ENCODE peak calls at places on chromosomes 1 and 21, in six cellular contexts. One of them, this sample, is unnamed.

GRCh38 chr1:150484861-150485260 is 2.4 kb upstream of the TARS2 start:
- DNase-seq in K562: peak; percentile 83
- DNase-seq in HepG2: peak; percentile 35
- DNase-seq in GM12878: no peak
- DNase-seq in H1: no peak
- DNase-seq in HCT116: no peak
- DNase-seq in this sample: no peak

GRCh38 chr1:18154431-18155194 is 47.0 kb downstream of the IGSF21 start:
- DNase-seq in K562: no peak
- DNase-seq in H1: no peak
- DNase-seq in GM12878: no peak
- DNase-seq in HepG2: no peak
- DNase-seq in HCT116: no peak
- DNase-seq in this sample: no peak

GRCh38 chr1:21956720-21957552 is 19.8 kb upstream of the HSPG2 start:
- DNase-seq in K562: peak; percentile 45
- DNase-seq in GM12878: no peak
- DNase-seq in HCT116: no peak
- DNase-seq in HepG2: no peak
- DNase-seq in H1: no peak
- DNase-seq in this sample: no peak

GRCh38 chr1:212928323-212929281 is 21.7 kb upstream of the VASH2 start:
- DNase-seq in HCT116: no peak
- DNase-seq in HepG2: no peak
- DNase-seq in H1: no peak
- DNase-seq in K562: no peak
- DNase-seq in GM12878: peak; percentile 65
- DNase-seq in this sample: peak; percentile 94

GRCh38 chr1:147794570-147794969 is 34.2 kb upstream of the GJA5 start:
- DNase-seq in GM12878: no peak
- DNase-seq in H1: no peak
- DNase-seq in HepG2: no peak
- DNase-seq in HCT116: no peak
- DNase-seq in K562: no peak
- DNase-seq in this sample: no peak

GRCh38 chr21:32884062-32884461 is 112.5 kb upstream of the PAXBP1 start:
- DNase-seq in HepG2: no peak
- DNase-seq in K562: peak; percentile 33
- DNase-seq in HCT116: peak; percentile 0
- DNase-seq in H1: no peak
- DNase-seq in GM12878: no peak
- DNase-seq in this sample: no peak

GRCh38 chr1:235883261-235883927 is 16.7 kb upstream of the LYST start:
- DNase-seq in GM12878: peak; percentile 76
- DNase-seq in K562: no peak
- DNase-seq in HepG2: no peak
- DNase-seq in H1: no peak
- DNase-seq in HCT116: no peak
- DNase-seq in this sample: no peak

GRCh38 chr1:98001764-98002163 is 80.9 kb upstream of the DPYD start:
- DNase-seq in H1: no peak
- DNase-seq in K562: no peak
- DNase-seq in GM12878: no peak
- DNase-seq in HepG2: no peak
- DNase-seq in HCT116: no peak
- DNase-seq in this sample: no peak

GRCh38 chr1:29052100-29052499 is 71.6 kb downstream of the TMEM200B start:
- DNase-seq in GM12878: no peak
- DNase-seq in HCT116: no peak
- DNase-seq in K562: no peak
- DNase-seq in H1: no peak
- DNase-seq in HepG2: no peak
- DNase-seq in this sample: no peak

GRCh38 chr21:38544681-38545080 is 46.4 kb upstream of the ERG start:
- DNase-seq in GM12878: no peak
- DNase-seq in H1: no peak
- DNase-seq in HepG2: no peak
- DNase-seq in K562: no peak
- DNase-seq in HCT116: no peak
- DNase-seq in this sample: no peak

GRCh38 chr1:30798389-30798951 is 40.9 kb upstream of the LAPTM5 start:
- DNase-seq in H1: no peak
- DNase-seq in HepG2: no peak
- DNase-seq in GM12878: no peak
- DNase-seq in HCT116: no peak
- DNase-seq in K562: no peak
- DNase-seq in this sample: no peak

DNA sequence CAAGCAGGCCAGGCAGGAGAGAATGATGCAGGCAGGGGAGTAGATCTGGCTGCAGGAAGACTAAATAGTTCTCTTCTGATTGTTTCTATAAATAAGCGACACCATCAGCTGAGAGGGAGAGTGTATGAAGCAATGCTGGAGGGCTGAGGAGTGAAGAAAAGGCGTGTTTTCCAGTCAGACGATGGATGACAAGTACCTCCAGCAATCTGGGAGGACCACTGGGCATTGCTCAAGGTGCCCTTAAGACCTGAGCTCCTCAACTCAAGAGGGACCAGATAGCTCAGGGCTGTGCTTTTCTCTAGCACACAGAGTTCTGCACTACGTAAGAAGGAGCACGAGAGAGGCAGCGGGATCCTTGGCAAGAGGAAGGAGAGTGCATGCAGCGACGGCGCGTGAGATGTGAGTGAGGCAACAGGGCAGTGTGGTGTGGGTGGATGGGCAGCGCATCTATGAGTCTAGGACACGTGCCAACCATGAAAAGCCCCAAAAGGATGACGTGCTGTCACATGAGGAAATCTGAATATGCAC is 36.0 kb downstream of the PABPC4 start:
- DNase-seq in HepG2: no peak
- DNase-seq in GM12878: no peak
- DNase-seq in K562: no peak
- DNase-seq in H1: no peak
- DNase-seq in HCT116: no peak
- DNase-seq in this sample: no peak
- H3K9ac ChIP-seq in HepG2: no peak overlapping the region
- H3K9ac ChIP-seq in GM12878: no peak overlapping the region
- H3K9ac ChIP-seq in K562: peak overlapping the region; percentile 52
- H3K9ac ChIP-seq in H1: no peak overlapping the region
- H3K9ac ChIP-seq in HCT116: no peak overlapping the region
- H3K9ac ChIP-seq in this sample: no peak overlapping the region

GRCh38 chr1:25031966-25032667 is 102.0 kb upstream of the RUNX3 start:
- DNase-seq in K562: no peak
- DNase-seq in GM12878: peak; percentile 94
- DNase-seq in HepG2: no peak
- DNase-seq in HCT116: no peak
- DNase-seq in H1: no peak
- DNase-seq in this sample: no peak

GRCh38 chr1:25030674-25031589 is 100.9 kb upstream of the RUNX3 start:
- DNase-seq in HepG2: no peak
- DNase-seq in K562: no peak
- DNase-seq in H1: no peak
- DNase-seq in HCT116: no peak
- DNase-seq in GM12878: peak; percentile 91
- DNase-seq in this sample: no peak

GRCh38 chr1:25033828-25034451 is 103.9 kb upstream of the RUNX3 start:
- DNase-seq in HCT116: no peak
- DNase-seq in GM12878: no peak
- DNase-seq in H1: no peak
- DNase-seq in HepG2: no peak
- DNase-seq in K562: no peak
- DNase-seq in this sample: no peak

GRCh38 chr1:25033030-25033827 is 103.2 kb upstream of the RUNX3 start:
- DNase-seq in HCT116: no peak
- DNase-seq in GM12878: no peak
- DNase-seq in H1: no peak
- DNase-seq in HepG2: no peak
- DNase-seq in K562: no peak
- DNase-seq in this sample: no peak

GRCh38 chr1:25031601-25031965 is 101.5 kb upstream of the RUNX3 start:
- DNase-seq in HCT116: no peak
- DNase-seq in HepG2: no peak
- DNase-seq in K562: no peak
- DNase-seq in H1: no peak
- DNase-seq in GM12878: no peak
- DNase-seq in this sample: no peak
- TF ChIP-seq ZNF274 in HCT116: no peak
- TF ChIP-seq ZNF274 in HepG2: no peak
- TF ChIP-seq ZNF274 in K562: no peak
- TF ChIP-seq ZNF274 in H1: no peak
- TF ChIP-seq ZNF274 in GM12878: no peak
- TF ChIP-seq ZNF274 in this sample: no peak

GRCh38 chr1:208977861-208978260 is 605.7 kb upstream of the CAMK1G start:
- DNase-seq in H1: no peak
- DNase-seq in HCT116: no peak
- DNase-seq in HepG2: no peak
- DNase-seq in K562: no peak
- DNase-seq in GM12878: no peak
- DNase-seq in this sample: no peak
- TF ChIP-seq YY1 in H1: no peak
- TF ChIP-seq YY1 in HCT116: no peak
- TF ChIP-seq YY1 in HepG2: no peak
- TF ChIP-seq YY1 in K562: no peak
- TF ChIP-seq YY1 in GM12878: no peak
- TF ChIP-seq YY1 in this sample: no peak

DNA sequence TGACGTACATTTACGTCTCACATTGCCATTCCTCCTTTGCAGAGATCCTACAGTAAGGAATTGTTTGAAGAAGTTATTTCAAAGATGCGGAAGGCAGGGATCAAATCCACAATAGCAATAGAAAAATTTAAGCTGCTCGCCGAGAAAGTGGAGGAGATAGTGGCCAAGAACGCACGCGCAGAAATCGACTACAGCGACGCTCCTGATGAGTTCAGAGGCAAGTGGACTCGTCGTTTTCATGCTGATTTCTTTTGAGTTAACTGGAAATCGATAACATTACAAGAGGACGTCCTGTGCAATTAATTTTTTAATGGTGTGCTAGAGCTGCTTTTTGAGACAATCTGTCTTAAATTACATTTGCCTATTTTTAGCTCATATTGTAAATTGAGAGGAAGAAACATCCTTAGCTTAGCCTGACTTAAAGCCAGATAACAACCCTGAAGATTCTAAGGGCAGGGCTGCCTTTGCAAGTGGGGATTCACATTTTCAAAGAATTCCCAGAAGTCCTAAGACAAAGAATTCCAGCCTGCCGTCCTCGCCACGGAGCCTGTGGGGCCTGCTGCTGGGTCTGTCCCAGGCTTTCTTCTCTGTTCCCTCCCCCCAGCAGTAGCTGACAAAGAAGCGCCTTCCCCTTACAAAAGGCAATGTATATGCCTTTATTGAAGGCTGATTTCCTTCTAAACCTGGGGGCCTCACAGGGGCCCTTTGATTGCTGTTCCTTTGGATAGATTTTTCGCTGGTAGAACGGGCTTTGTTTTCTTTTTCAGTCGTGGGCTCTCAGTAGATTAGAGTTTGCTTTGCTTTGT is 31.6 kb upstream of the KIF1B start:
- DNase-seq in GM12878: no peak
- DNase-seq in K562: no peak
- DNase-seq in H1: peak; percentile 5
- DNase-seq in HCT116: no peak
- DNase-seq in HepG2: no peak
- DNase-seq in this sample: peak; percentile 52
- H3K9ac ChIP-seq in GM12878: no peak overlapping the region
- H3K9ac ChIP-seq in K562: no peak overlapping the region
- H3K9ac ChIP-seq in H1: no peak overlapping the region
- H3K9ac ChIP-seq in HCT116: no peak overlapping the region
- H3K9ac ChIP-seq in HepG2: no peak overlapping the region
- H3K9ac ChIP-seq in this sample: peak overlapping the region; percentile 44

GRCh38 chr1:214330715-214331114 is 49.8 kb downstream of the SMYD2 start:
- DNase-seq in HCT116: no peak
- DNase-seq in H1: no peak
- DNase-seq in HepG2: no peak
- DNase-seq in GM12878: no peak
- DNase-seq in K562: no peak
- DNase-seq in this sample: no peak
- TF ChIP-seq ZNF274 in HCT116: no peak
- TF ChIP-seq ZNF274 in H1: no peak
- TF ChIP-seq ZNF274 in HepG2: no peak
- TF ChIP-seq ZNF274 in GM12878: no peak
- TF ChIP-seq ZNF274 in K562: no peak
- TF ChIP-seq ZNF274 in this sample: no peak

GRCh38 chr1:162688521-162688920 is 56.3 kb downstream of the DDR2 start:
- DNase-seq in HCT116: no peak
- DNase-seq in H1: no peak
- DNase-seq in K562: no peak
- DNase-seq in GM12878: no peak
- DNase-seq in HepG2: no peak
- DNase-seq in this sample: no peak

GRCh38 chr1:162691999-162692575 is 59.8 kb downstream of the DDR2 start:
- DNase-seq in GM12878: no peak
- DNase-seq in K562: no peak
- DNase-seq in HCT116: no peak
- DNase-seq in H1: no peak
- DNase-seq in HepG2: no peak
- DNase-seq in this sample: no peak

GRCh38 chr1:162689745-162690671 is 57.7 kb downstream of the DDR2 start:
- DNase-seq in HCT116: no peak
- DNase-seq in H1: no peak
- DNase-seq in HepG2: no peak
- DNase-seq in GM12878: no peak
- DNase-seq in K562: no peak
- DNase-seq in this sample: no peak

GRCh38 chr1:162688931-162689330 is 56.7 kb downstream of the DDR2 start:
- DNase-seq in HCT116: no peak
- DNase-seq in HepG2: no peak
- DNase-seq in K562: no peak
- DNase-seq in H1: no peak
- DNase-seq in GM12878: no peak
- DNase-seq in this sample: no peak

DNA sequence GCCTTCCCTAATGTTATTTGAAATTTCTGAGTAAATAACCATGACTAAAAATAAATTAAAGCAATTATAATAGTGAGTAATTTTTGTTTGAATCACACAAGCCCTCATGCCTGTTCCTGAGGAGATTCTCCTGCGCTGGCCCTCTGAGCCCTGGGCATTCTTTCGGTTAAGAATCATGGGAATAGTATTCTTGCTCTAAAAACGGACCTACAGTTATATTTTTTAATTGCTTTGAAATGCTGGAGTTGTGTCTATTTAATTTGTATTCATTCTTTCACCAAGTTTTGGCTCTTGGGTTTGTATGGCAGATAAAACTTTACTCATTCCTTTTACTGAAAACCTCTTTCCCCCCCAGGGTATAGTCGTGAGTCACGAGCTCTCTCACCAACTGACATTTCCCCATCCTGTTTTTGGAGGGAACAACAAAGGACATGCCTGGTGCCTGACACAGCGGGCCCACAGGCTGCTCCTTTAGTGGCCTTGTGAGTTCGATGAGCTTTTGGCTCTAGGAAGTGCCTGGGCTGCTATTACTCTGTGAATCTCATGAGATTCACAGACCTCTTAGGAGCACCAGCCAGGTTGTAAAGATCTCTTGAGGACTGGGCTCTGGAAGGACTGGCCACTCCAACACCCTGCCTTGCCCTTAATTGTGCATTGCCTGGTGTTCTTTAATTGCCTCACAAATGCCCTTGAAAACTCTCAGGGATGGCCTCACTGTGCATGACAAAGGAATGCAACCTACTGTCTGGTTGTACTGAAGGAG is 58.6 kb downstream of the DDR2 start:
- DNase-seq in HepG2: no peak
- DNase-seq in H1: peak; percentile 36
- DNase-seq in K562: peak; percentile 33
- DNase-seq in HCT116: peak; percentile 73
- DNase-seq in GM12878: no peak
- DNase-seq in this sample: peak; percentile 74
- TF ChIP-seq YY1 in HepG2: no peak
- TF ChIP-seq YY1 in H1: no peak
- TF ChIP-seq YY1 in K562: no peak
- TF ChIP-seq YY1 in HCT116: peak; percentile 47
- TF ChIP-seq YY1 in GM12878: no peak
- TF ChIP-seq YY1 in this sample: no peak